ENCODE peak calls at places on chromosomes 3 and 15, in nine cellular contexts. F is foreskin fibroblast; T is germinal center; M is AG10803; N is erythroblast; D is Peyer's patch; U is myocyte; J is posterior cingulate gyrus; O is activated naive CD8-positive, alpha-beta T cell treated with anti-CD3 and anti-CD28 coated beads, Interleukin-2, amount 50 U/mL, for 24 hours. E is an unnamed sample.

GRCh38 chr15:34364041-34364440 is 3.0 kb downstream of the LPCAT4 start:
- DNase-seq in F (no peak), T (no peak), M (no peak), N (no peak), D (no peak), U (no peak), J (no peak), O (no peak), E (no peak)

GRCh38 chr15:68816795-68817303 is 3.8 kb downstream of the ANP32A start:
- DNase-seq in F (peak), T (no peak), M (no peak), N (peak), D (no peak), U (no peak), J (no peak), O (no peak), E (no peak)

GRCh38 chr3:15630646-15631350 is 29.3 kb downstream of the BTD start:
- DNase-seq in F (peak), T (no peak), M (peak), N (peak), D (no peak), U (peak), J (no peak), O (peak), E (no peak)

GRCh38 chr3:156543043-156543555 is 11.8 kb downstream of the SSR3 start:
- DNase-seq in F (no peak), T (no peak), M (no peak), N (no peak), D (no peak), U (no peak), J (no peak), O (no peak), E (no peak)

GRCh38 chr15:101148881-101149664 is 102.8 kb downstream of the CHSY1 start:
- DNase-seq in F (no peak), T (no peak), M (no peak), N (peak), D (no peak), U (no peak), J (no peak), O (no peak), E (no peak)

GRCh38 chr3:197501496-197501878 is 54.3 kb downstream of the BDH1 start:
- DNase-seq in F (no peak), T (peak), M (peak), N (no peak), D (no peak), U (no peak), J (no peak), O (no peak), E (no peak)

GRCh38 chr15:80778964-80779657 is at the start of gene CEMIP:
- DNase-seq in F (peak), T (peak), M (peak), N (peak), D (no peak), U (peak), J (peak), O (peak), E (peak)

GRCh38 chr3:139299261-139300132 is 44.3 kb upstream of the MRPS22 start:
- DNase-seq in F (peak), T (no peak), M (peak), N (no peak), D (no peak), U (no peak), J (no peak), O (no peak), E (peak)

GRCh38 chr3:127652246-127652995 is 20.3 kb upstream of the ABTB1 start:
- DNase-seq in F (peak), T (peak), M (peak), N (peak), D (peak), U (peak), J (no peak), O (peak), E (no peak)

GRCh38 chr3:145939431-145939830 is 221.6 kb downstream of the PLOD2 start:
- DNase-seq in F (no peak), T (no peak), M (no peak), N (no peak), D (no peak), U (no peak), J (no peak), O (no peak), E (no peak)

GRCh38 chr15:70152070-70152480 is 54.4 kb upstream of the TLE3 start:
- DNase-seq in F (no peak), T (no peak), M (no peak), N (no peak), D (no peak), U (peak), J (peak), O (no peak), E (peak)

GRCh38 chr3:23644741-23645140 is 161.0 kb upstream of the UBE2E1 start:
- DNase-seq in F (no peak), T (no peak), M (no peak), N (no peak), D (no peak), U (no peak), J (no peak), O (no peak), E (no peak)

GRCh38 chr3:100087203-100087602 is 27.1 kb downstream of the FILIP1L start:
- DNase-seq in F (peak), T (no peak), M (peak), N (no peak), D (no peak), U (peak), J (no peak), O (no peak), E (no peak)

GRCh38 chr15:100959066-100960050 is 40.2 kb downstream of the LRRK1 start:
- DNase-seq in F (no peak), T (no peak), M (no peak), N (no peak), D (no peak), U (no peak), J (no peak), O (no peak), E (no peak)

GRCh38 chr3:132029182-132029902 is 5.5 kb downstream of the CPNE4 start:
- DNase-seq in F (peak), T (peak), M (peak), N (peak), D (peak), U (peak), J (peak), O (peak), E (peak)

GRCh38 chr3:94360982-94361381 is 298.1 kb downstream of the NSUN3 start:
- DNase-seq in F (no peak), T (no peak), M (peak), N (no peak), D (no peak), U (peak), J (no peak), O (no peak), E (peak)

GRCh38 chr3:76958231-76958630 is 81.7 kb upstream of the ROBO2 start:
- DNase-seq in F (no peak), T (no peak), M (no peak), N (no peak), D (no peak), U (no peak), J (no peak), O (no peak), E (no peak)

GRCh38 chr3:194089357-194090177 is 46.4 kb upstream of the HES1 start:
- DNase-seq in F (peak), T (no peak), M (peak), N (peak), D (no peak), U (peak), J (peak), O (peak), E (peak)

GRCh38 chr3:148004331-148004730 is 595.2 kb downstream of the ZIC1 start:
- DNase-seq in F (no peak), T (no peak), M (no peak), N (no peak), D (no peak), U (no peak), J (no peak), O (no peak), E (no peak)

GRCh38 chr3:64668582-64669510 is 19.0 kb downstream of the ADAMTS9 start:
- DNase-seq in F (no peak), T (no peak), M (no peak), N (no peak), D (no peak), U (no peak), J (no peak), O (no peak), E (no peak)

GRCh38 chr3:22939349-22939748 is 263.8 kb upstream of the UBE2E2 start:
- DNase-seq in F (peak), T (no peak), M (peak), N (no peak), D (no peak), U (no peak), J (no peak), O (no peak), E (no peak)

E was measured in pancreas.